ENCODE peak calls at places on chromosomes 16 and 17, in ten cellular contexts. F is NCI-H524, U is lower leg skin, K is substantia nigra, S is mesendoderm, E is AG10803, V is IMR-90, H is HEK293T, Z is brain microvascular endothelial cell, P is body of pancreas. L is an unnamed sample.

GRCh38 chr16:22092143-22092933 is at the start of gene VWA3A:
- DNase-seq in F (no peak), U (no peak), K (no peak), S (peak), E (peak), V (peak), H (peak), Z (peak), P (peak), L (peak)

GRCh38 chr17:3681057-3681456 is 12.4 kb downstream of the EMC6 start:
- DNase-seq in F (no peak), U (no peak), K (no peak), S (no peak), E (no peak), V (no peak), H (no peak), Z (no peak), P (no peak), L (no peak)

GRCh38 chr17:51046527-51047384 is 73.9 kb downstream of the SPAG9 start:
- DNase-seq in F (peak), U (peak), K (no peak), S (peak), E (peak), V (peak), H (peak), Z (peak), P (peak), L (peak)

GRCh38 chr16:85151603-85152413 is 39.5 kb upstream of the CIBAR2 start:
- DNase-seq in F (no peak), U (peak), K (no peak), S (peak), E (peak), V (peak), H (no peak), Z (peak), P (peak), L (peak)

GRCh38 chr16:72066747-72067146 is 3.7 kb downstream of the HPR start:
- DNase-seq in F (peak), U (no peak), K (no peak), S (peak), E (peak), V (peak), H (peak), Z (peak), P (peak), L (peak)

GRCh38 chr17:45861185-45861584 is 16.5 kb downstream of the SPPL2C start:
- DNase-seq in F (no peak), U (no peak), K (no peak), S (no peak), E (no peak), V (no peak), H (no peak), Z (no peak), P (no peak), L (no peak)

GRCh38 chr16:88195021-88195581 is 187.7 kb upstream of the ZNF469 start:
- DNase-seq in F (no peak), U (peak), K (no peak), S (no peak), E (peak), V (peak), H (no peak), Z (no peak), P (no peak), L (no peak)

GRCh38 chr17:66730497-66730923 is 104.4 kb upstream of the CACNG5 start:
- DNase-seq in F (no peak), U (no peak), K (no peak), S (peak), E (no peak), V (no peak), H (no peak), Z (no peak), P (no peak), L (no peak)

GRCh38 chr17:39196820-39197331 is 593 bp downstream of the CACNB1 start:
- DNase-seq in F (no peak), U (no peak), K (no peak), S (no peak), E (peak), V (no peak), H (no peak), Z (no peak), P (peak), L (peak)

GRCh38 chr16:54436342-54436741 is 149.8 kb upstream of the IRX3 start:
- DNase-seq in F (no peak), U (no peak), K (no peak), S (no peak), E (no peak), V (no peak), H (no peak), Z (no peak), P (no peak), L (no peak)

GRCh38 chr17:39455919-39456318 is 4.9 kb upstream of the MED1 start:
- DNase-seq in F (no peak), U (no peak), K (no peak), S (no peak), E (no peak), V (no peak), H (no peak), Z (no peak), P (no peak), L (no peak)

GRCh38 chr17:21373696-21374454 is 2.3 kb upstream of the KCNJ12 start:
- DNase-seq in F (no peak), U (no peak), K (no peak), S (no peak), E (no peak), V (no peak), H (no peak), Z (no peak), P (no peak), L (no peak)

GRCh38 chr16:57147381-57148191 is 38.3 kb downstream of the PSME3IP1 start:
- DNase-seq in F (no peak), U (no peak), K (no peak), S (no peak), E (peak), V (peak), H (no peak), Z (no peak), P (no peak), L (no peak)